ENCODE peak calls at places on chromosomes 7 and 10, in five cellular contexts. One of them, this sample, is unnamed.

GRCh38 chr7:79973455-79973854 is 161.2 kb upstream of the GNAI1 start:
- DNase-seq in AML-193: no peak
- DNase-seq in neural crest cell: no peak
- DNase-seq in COR-L47: no peak
- DNase-seq in PC-3: no peak
- DNase-seq in this sample: no peak

GRCh38 chr10:95456486-95456885 is 104.7 kb downstream of the SORBS1 start:
- DNase-seq in AML-193: no peak
- DNase-seq in PC-3: no peak
- DNase-seq in COR-L47: no peak
- DNase-seq in neural crest cell: no peak
- DNase-seq in this sample: no peak

GRCh38 chr7:128322040-128322643 is 21.6 kb downstream of the RBM28 start:
- DNase-seq in AML-193: peak; percentile 74
- DNase-seq in COR-L47: peak; percentile 40
- DNase-seq in PC-3: peak; percentile 53
- DNase-seq in neural crest cell: no peak
- DNase-seq in this sample: peak; percentile 24

GRCh38 chr10:48670978-48671913 is 13.4 kb upstream of the WDFY4 start:
- DNase-seq in COR-L47: no peak
- DNase-seq in AML-193: no peak
- DNase-seq in PC-3: no peak
- DNase-seq in neural crest cell: peak; percentile 33
- DNase-seq in this sample: no peak

GRCh38 chr10:87646920-87647319 is 12.8 kb upstream of the PAPSS2 start:
- DNase-seq in PC-3: no peak
- DNase-seq in COR-L47: no peak
- DNase-seq in neural crest cell: no peak
- DNase-seq in AML-193: no peak
- DNase-seq in this sample: no peak

GRCh38 chr7:116030626-116031276 is at the start of gene TFEC:
- DNase-seq in neural crest cell: no peak
- DNase-seq in COR-L47: no peak
- DNase-seq in AML-193: peak; percentile 69
- DNase-seq in PC-3: peak; percentile 24
- DNase-seq in this sample: no peak

GRCh38 chr10:86104156-86104555 is 262.4 kb downstream of the GRID1 start:
- DNase-seq in COR-L47: no peak
- DNase-seq in AML-193: no peak
- DNase-seq in neural crest cell: no peak
- DNase-seq in PC-3: no peak
- DNase-seq in this sample: no peak

GRCh38 chr7:91940572-91941341 is at the start of gene AKAP9:
- DNase-seq in neural crest cell: peak; percentile 65
- DNase-seq in PC-3: peak; percentile 81
- DNase-seq in AML-193: peak; percentile 80
- DNase-seq in COR-L47: peak; percentile 83
- DNase-seq in this sample: peak; percentile 92

GRCh38 chr7:41886257-41886905 is 183.5 kb upstream of the INHBA start:
- DNase-seq in neural crest cell: no peak
- DNase-seq in PC-3: peak; percentile 70
- DNase-seq in COR-L47: no peak
- DNase-seq in AML-193: no peak
- DNase-seq in this sample: no peak

GRCh38 chr7:88455696-88456095 is 149.0 kb upstream of the STEAP4 start:
- DNase-seq in PC-3: peak; percentile 59
- DNase-seq in AML-193: no peak
- DNase-seq in neural crest cell: no peak
- DNase-seq in COR-L47: no peak
- DNase-seq in this sample: no peak

GRCh38 chr10:46526682-46527038 is 29.8 kb downstream of the GPRIN2 start:
- DNase-seq in neural crest cell: no peak
- DNase-seq in AML-193: no peak
- DNase-seq in PC-3: peak; percentile 44
- DNase-seq in COR-L47: no peak
- DNase-seq in this sample: peak; percentile 6

This sample was measured in HAP-1.